ENCODE peak calls at places on chromosomes 6 and 20, in eight cellular contexts. B is fibroblast of lung; H is CD8-positive, alpha-beta T cell; S is HCT116; X is testis; I is H1; N is cardiac fibroblast; Z is mucosa of descending colon. M is an unnamed sample.

GRCh38 chr6:99850841-99851240 is 143.2 kb downstream of the MCHR2 start:
- DNase-seq in N (no peak), S (no peak), B (no peak), Z (no peak), X (no peak), I (no peak), H (no peak), M (no peak)

GRCh38 chr6:136628996-136629395 is 78.8 kb upstream of the MAP7 start:
- DNase-seq in H (no peak), Z (no peak), S (no peak), B (peak), N (no peak), I (no peak), X (no peak), M (no peak)

GRCh38 chr6:55960344-55960743 is 85.0 kb upstream of the BMP5 start:
- DNase-seq in Z (no peak), X (no peak), H (no peak), I (no peak), S (no peak), B (no peak), N (no peak), M (no peak)

GRCh38 chr6:1657116-1657776 is 47.5 kb downstream of the FOXC1 start:
- DNase-seq in I (no peak), X (no peak), S (no peak), B (no peak), Z (no peak), N (no peak), H (no peak), M (no peak)

GRCh38 chr6:100257661-100258395 is 206.9 kb downstream of the SIM1 start:
- DNase-seq in S (peak), Z (no peak), X (no peak), H (no peak), B (peak), N (peak), I (no peak), M (no peak)

GRCh38 chr6:52049252-52050050 is 38.0 kb downstream of the PKHD1 start:
- DNase-seq in H (no peak), I (no peak), X (no peak), Z (no peak), S (peak), N (peak), B (peak), M (peak)

GRCh38 chr6:13453771-13454251 is 33.6 kb downstream of the GFOD1 start:
- DNase-seq in N (peak), H (no peak), I (no peak), B (peak), S (peak), X (no peak), Z (no peak), M (peak)

GRCh38 chr6:42279144-42279781 is 61.6 kb upstream of the MRPS10 start:
- DNase-seq in S (no peak), I (no peak), N (peak), B (peak), X (peak), Z (peak), H (peak), M (no peak)

GRCh38 chr20:3312940-3313656 is 74.1 kb upstream of the SLC4A11 start:
- DNase-seq in Z (no peak), S (no peak), H (no peak), N (peak), I (no peak), B (peak), X (peak), M (peak)

GRCh38 chr6:166361080-166361429 is 18.7 kb upstream of the SFT2D1 start:
- DNase-seq in B (no peak), Z (no peak), H (no peak), I (no peak), N (peak), X (peak), S (no peak), M (no peak)

GRCh38 chr6:119162134-119162761 is 83.8 kb upstream of the FAM184A start:
- DNase-seq in S (no peak), B (no peak), I (no peak), Z (no peak), H (no peak), N (no peak), X (no peak), M (no peak)

GRCh38 chr6:22906091-22906549 is 336.8 kb downstream of the HDGFL1 start:
- DNase-seq in B (peak), N (peak), I (no peak), H (no peak), S (no peak), Z (no peak), X (no peak), M (no peak)

GRCh38 chr6:87736809-87737540 is 34.9 kb upstream of the AKIRIN2 start:
- DNase-seq in N (no peak), I (no peak), Z (no peak), S (no peak), H (no peak), B (no peak), X (no peak), M (no peak)

GRCh38 chr20:77231-77630 is 10.2 kb upstream of the DEFB125 start:
- DNase-seq in I (no peak), B (no peak), Z (no peak), S (no peak), N (no peak), X (no peak), H (no peak), M (no peak)

GRCh38 chr6:149208071-149208670 is 109.3 kb upstream of the TAB2 start:
- DNase-seq in B (no peak), H (no peak), X (no peak), N (no peak), I (no peak), S (no peak), Z (no peak), M (no peak)

GRCh38 chr20:50304883-50305635 is 114.4 kb downstream of the CEBPB start:
- DNase-seq in B (peak), Z (peak), H (no peak), S (no peak), X (peak), N (peak), I (no peak), M (no peak)

GRCh38 chr6:42939810-42940167 is 10.5 kb downstream of the CNPY3 start:
- DNase-seq in S (no peak), X (no peak), Z (no peak), I (no peak), B (no peak), N (no peak), H (no peak), M (no peak)

GRCh38 chr6:159979136-159979874 is 10.4 kb downstream of the IGF2R start:
- DNase-seq in B (peak), H (peak), Z (peak), X (peak), N (peak), S (no peak), I (no peak), M (no peak)

GRCh38 chr6:2899596-2899995 is 3.5 kb downstream of the SERPINB9 start:
- DNase-seq in N (no peak), H (no peak), Z (no peak), B (no peak), I (no peak), X (no peak), S (no peak), M (no peak)

GRCh38 chr20:6884114-6884513 is 116.6 kb downstream of the BMP2 start:
- DNase-seq in B (peak), N (no peak), H (no peak), S (no peak), Z (no peak), I (no peak), X (no peak), M (no peak)

GRCh38 chr6:36427781-36428345 is 14.8 kb downstream of the PXT1 start:
- DNase-seq in B (peak), X (no peak), I (no peak), S (no peak), N (peak), Z (no peak), H (no peak), M (no peak)

GRCh38 chr20:7285918-7286556 is 518.6 kb downstream of the BMP2 start:
- DNase-seq in N (peak), Z (peak), I (peak), H (no peak), S (peak), B (peak), X (peak), M (peak)

GRCh38 chr6:1524040-1524480 is 85.7 kb upstream of the FOXC1 start:
- DNase-seq in H (peak), I (peak), N (peak), S (peak), X (peak), B (peak), Z (peak), M (peak)

GRCh38 chr20:37980383-37980782 is 52.9 kb downstream of the TTI1 start:
- DNase-seq in I (no peak), H (no peak), S (no peak), X (no peak), B (no peak), Z (no peak), N (no peak), M (no peak)

GRCh38 chr6:137351890-137352289 is 132.7 kb upstream of the IFNGR1 start:
- DNase-seq in H (no peak), S (no peak), X (no peak), I (no peak), B (no peak), N (no peak), Z (no peak), M (no peak)

GRCh38 chr6:116096979-116097816 is 3.5 kb upstream of the NT5DC1 start:
- DNase-seq in S (no peak), I (no peak), H (no peak), N (peak), Z (no peak), B (no peak), X (no peak), M (no peak)

GRCh38 chr20:64176548-64177419 is 12.5 kb downstream of the MYT1 start:
- DNase-seq in S (no peak), Z (no peak), H (no peak), X (no peak), B (no peak), N (no peak), I (no peak), M (no peak)

GRCh38 chr20:64131406-64131805 is 24.0 kb upstream of the NPBWR2 start:
- DNase-seq in Z (no peak), X (peak), B (no peak), I (peak), H (no peak), S (no peak), N (peak), M (peak)

GRCh38 chr20:20371133-20371532 is 3.2 kb downstream of the INSM1 start:
- DNase-seq in X (no peak), B (no peak), H (no peak), Z (no peak), S (no peak), I (no peak), N (no peak), M (no peak)

GRCh38 chr20:20370087-20370575 is 2.2 kb downstream of the INSM1 start:
- DNase-seq in H (no peak), Z (no peak), I (no peak), B (no peak), X (no peak), N (no peak), S (no peak), M (no peak)

GRCh38 chr20:20371681-20372080 is 3.8 kb downstream of the INSM1 start:
- DNase-seq in Z (no peak), N (no peak), S (no peak), X (no peak), I (no peak), B (no peak), H (no peak), M (no peak)

GRCh38 chr20:20373046-20373706 is 5.3 kb downstream of the INSM1 start:
- DNase-seq in B (peak), H (no peak), S (no peak), Z (no peak), N (peak), I (no peak), X (no peak), M (no peak)

DNA sequence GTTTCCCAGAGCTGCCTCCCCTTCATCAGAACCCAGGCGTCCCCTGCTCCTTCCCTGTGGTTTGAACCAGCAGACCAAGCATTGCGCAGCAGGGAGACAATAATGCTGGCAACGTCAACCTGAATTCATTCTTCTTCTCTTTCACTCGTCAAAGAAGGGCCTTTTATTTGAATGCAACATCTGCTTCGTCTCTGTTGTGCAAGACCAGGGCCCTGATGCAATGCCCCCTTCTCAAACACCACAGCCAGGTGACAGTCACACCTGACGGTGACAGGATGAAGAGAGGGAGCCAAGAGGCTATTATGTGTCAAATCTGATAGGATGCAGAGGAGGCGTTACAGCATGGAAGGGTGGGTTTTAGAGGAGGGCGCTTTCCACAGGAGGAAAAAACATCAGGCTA is 8.0 kb downstream of the INSM1 start:
- DNase-seq in H (no peak), B (no peak), I (no peak), X (no peak), Z (no peak), N (no peak), S (no peak), M (no peak)
- TF ChIP-seq CTCF in H (no peak), B (no peak), I (no peak), X (no peak), Z (no peak), N (no peak), S (no peak), M (no peak)

GRCh38 chr6:92710048-92710447 is 709.3 kb downstream of the EPHA7 start:
- DNase-seq in I (no peak), X (no peak), S (no peak), Z (no peak), N (no peak), H (no peak), B (peak), M (no peak)
- H3K4me3 ChIP-seq in I (no peak), X (no peak), S (no peak), Z (no peak), N (no peak), H (no peak), B (no peak), M (no peak)

DNA sequence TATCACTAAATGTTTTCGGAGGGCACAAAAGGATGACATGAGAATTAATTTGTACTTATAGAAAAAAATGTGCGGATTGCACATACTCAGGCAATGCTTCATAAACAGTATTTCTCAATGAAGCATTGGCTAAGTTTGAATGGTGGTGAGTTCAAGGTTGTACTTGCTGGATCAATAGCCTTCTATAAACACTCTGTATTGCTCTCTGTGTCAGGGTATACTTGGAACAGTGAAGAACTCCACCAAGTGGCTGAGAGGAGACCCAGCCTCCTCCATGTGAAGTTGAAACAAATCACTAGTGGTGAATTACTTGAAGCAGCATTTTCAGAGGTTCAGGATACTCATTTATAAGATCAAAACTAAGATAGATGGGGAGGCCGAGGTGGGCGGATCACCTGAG is 360.6 kb downstream of the RIMS1 start:
- DNase-seq in Z (no peak), I (no peak), S (peak), B (no peak), X (no peak), N (no peak), H (no peak), M (no peak)
- TF ChIP-seq CTCF in Z (no peak), I (peak), S (no peak), B (no peak), X (no peak), N (no peak), H (no peak), M (peak)

GRCh38 chr6:35370124-35370741 is 27.9 kb downstream of the PPARD start:
- DNase-seq in I (no peak), S (peak), X (peak), Z (peak), H (peak), B (peak), N (peak), M (no peak)
- H3K4me3 ChIP-seq in I (no peak), S (peak), X (no peak), Z (no peak), H (peak), B (no peak), N (no peak), M (no peak)

M was measured in LNCaP clone FGC.